ENCODE peak calls at places on chromosomes 11 and 22, in ten cellular contexts. V is fibroblast of lung, R is tibial nerve, F is neuronal stem cell, N is heart right ventricle, I is GM23338, X is mammary epithelial cell, D is colonic mucosa, Q is iPS DF 6.9, A is esophagus squamous epithelium. T is an unnamed sample. For H3K4me1, the result is how much of the 10 kb centered on the place peaks cover.

GRCh38 chr11:64060861-64061444 is 25.2 kb downstream of the FLRT1 start:
- DNase-seq in R (no peak), D (peak), I (peak), X (no peak), F (peak), V (peak), A (no peak), N (peak), Q (no peak), T (no peak)

GRCh38 chr11:72140661-72141060 is 5.1 kb downstream of the FOLR3 start:
- DNase-seq in V (no peak), X (no peak), F (no peak), N (no peak), D (no peak), I (no peak), Q (no peak), R (no peak), A (no peak), T (no peak)

GRCh38 chr11:13358871-13359270 is 81.3 kb downstream of the BMAL1 start:
- DNase-seq in I (no peak), R (no peak), N (no peak), F (no peak), V (peak), A (no peak), Q (no peak), X (no peak), D (no peak), T (no peak)

GRCh38 chr11:120499088-120499487 is 12.5 kb upstream of the GRIK4 start:
- DNase-seq in V (no peak), D (no peak), R (no peak), F (no peak), N (no peak), I (no peak), X (no peak), Q (no peak), A (no peak), T (no peak)

GRCh38 chr22:45441158-45441557 is 27.7 kb downstream of the RIBC2 start:
- DNase-seq in I (peak), R (peak), V (peak), N (peak), Q (no peak), A (no peak), X (peak), D (peak), F (peak), T (peak)

GRCh38 chr11:74923125-74923524 is 25.8 kb downstream of the XRRA1 start:
- DNase-seq in R (no peak), Q (no peak), X (no peak), D (no peak), V (no peak), I (no peak), A (no peak), F (no peak), N (no peak), T (no peak)

GRCh38 chr22:28899199-28899853 is 16.0 kb downstream of the ZNRF3 start:
- DNase-seq in A (no peak), D (no peak), N (no peak), F (no peak), V (peak), I (no peak), X (peak), Q (no peak), R (no peak), T (no peak)

GRCh38 chr11:10452211-10452767 is 2.8 kb upstream of the AMPD3 start:
- DNase-seq in X (no peak), N (no peak), D (peak), R (no peak), A (no peak), F (no peak), Q (no peak), I (no peak), V (no peak), T (no peak)

GRCh38 chr22:31102441-31103081 is 4.8 kb downstream of the SELENOM start:
- DNase-seq in V (peak), I (no peak), R (peak), F (no peak), D (peak), Q (no peak), A (no peak), X (peak), N (peak), T (no peak)

GRCh38 chr11:114163830-114164401 is 104.4 kb downstream of the ZBTB16 start:
- DNase-seq in I (no peak), F (no peak), D (no peak), N (no peak), X (no peak), Q (no peak), V (no peak), A (no peak), R (peak), T (no peak)

GRCh38 chr22:23090079-23090835 is 19.9 kb downstream of the GNAZ start:
- DNase-seq in F (no peak), X (no peak), R (no peak), N (no peak), V (no peak), A (no peak), I (no peak), D (no peak), Q (no peak), T (no peak)

GRCh38 chr11:75851203-75851602 is 36.2 kb downstream of the UVRAG start:
- DNase-seq in V (no peak), F (no peak), Q (no peak), X (no peak), R (no peak), D (no peak), I (no peak), N (no peak), A (no peak), T (no peak)

GRCh38 chr11:68423481-68423880 is 37.1 kb upstream of the PPP6R3 start:
- DNase-seq in D (no peak), A (no peak), X (no peak), V (no peak), Q (no peak), I (no peak), R (no peak), N (no peak), F (no peak), T (no peak)

GRCh38 chr11:6365659-6366058 is 24.6 kb upstream of the SMPD1 start:
- DNase-seq in F (no peak), R (no peak), I (no peak), V (no peak), D (peak), Q (no peak), X (no peak), N (no peak), A (no peak), T (no peak)

GRCh38 chr11:118437736-118438125 is 1.4 kb downstream of the KMT2A start:
- DNase-seq in X (peak), D (peak), R (peak), I (peak), F (peak), Q (no peak), N (peak), A (no peak), V (peak), T (peak)
- H3K4me1 ChIP-seq in X (under half), D (under half), R (under half), I (under half), F (under half), Q (under half), N (half or more), A (under half), V (under half), T (under half)

GRCh38 chr11:127059286-127060200 is 59.0 kb upstream of the KIRREL3 start:
- DNase-seq in X (no peak), R (no peak), D (no peak), N (no peak), Q (no peak), V (peak), F (no peak), A (no peak), I (no peak), T (no peak)

GRCh38 chr11:127054153-127054552 is 53.6 kb upstream of the KIRREL3 start:
- DNase-seq in R (no peak), V (no peak), A (no peak), F (no peak), D (no peak), N (no peak), I (no peak), X (no peak), Q (no peak), T (no peak)

GRCh38 chr11:127058524-127058923 is 58.0 kb upstream of the KIRREL3 start:
- DNase-seq in Q (no peak), D (no peak), R (no peak), N (no peak), A (no peak), X (no peak), F (no peak), V (no peak), I (no peak), T (no peak)

GRCh38 chr11:127055240-127055639 is 54.7 kb upstream of the KIRREL3 start:
- DNase-seq in F (no peak), I (no peak), D (no peak), N (no peak), A (no peak), V (no peak), R (no peak), X (no peak), Q (no peak), T (no peak)

GRCh38 chr11:127056338-127056971 is 55.9 kb upstream of the KIRREL3 start:
- DNase-seq in D (peak), X (peak), F (no peak), I (no peak), A (no peak), V (no peak), N (no peak), Q (no peak), R (no peak), T (no peak)
- H3K4me1 ChIP-seq in D (under half), X (under half), F (under half), I (under half), A (under half), V (under half), N (under half), Q (under half), R (under half), T (under half)

GRCh38 chr11:96228472-96228871 is 114.5 kb downstream of the MAML2 start:
- DNase-seq in A (no peak), F (no peak), V (peak), D (peak), N (peak), Q (no peak), X (peak), I (no peak), R (peak), T (peak)

GRCh38 chr11:96229354-96229973 is 113.5 kb downstream of the MAML2 start:
- DNase-seq in A (no peak), I (no peak), Q (no peak), X (no peak), N (no peak), F (no peak), D (no peak), R (no peak), V (no peak), T (no peak)

GRCh38 chr11:96228911-96229310 is 114.1 kb downstream of the MAML2 start:
- DNase-seq in I (no peak), D (no peak), V (peak), N (no peak), R (no peak), A (no peak), F (no peak), X (no peak), Q (no peak), T (no peak)

GRCh38 chr11:96230686-96231085 is 112.3 kb downstream of the MAML2 start:
- DNase-seq in X (no peak), F (no peak), R (no peak), D (no peak), V (no peak), A (no peak), I (no peak), Q (no peak), N (no peak), T (no peak)

GRCh38 chr11:96227244-96227643 is 115.8 kb downstream of the MAML2 start:
- DNase-seq in N (no peak), F (no peak), D (no peak), A (no peak), X (no peak), Q (no peak), I (no peak), V (no peak), R (no peak), T (no peak)
- H3K4me1 ChIP-seq in N (under half), F (under half), D (under half), A (under half), X (under half), Q (under half), I (under half), V (under half), R (under half), T (under half)

GRCh38 chr11:70126494-70126893 is 48.4 kb downstream of the ANO1 start:
- DNase-seq in A (no peak), R (no peak), N (no peak), D (no peak), X (peak), V (no peak), I (no peak), F (no peak), Q (no peak), T (no peak)
- H3K4me1 ChIP-seq in A (under half), R (under half), N (under half), D (under half), X (half or more), V (under half), I (under half), F (under half), Q (under half), T (under half)

GRCh38 chr22:42301742-42302102 is 31.3 kb upstream of the TCF20 start:
- DNase-seq in Q (no peak), F (no peak), N (no peak), A (no peak), I (no peak), X (no peak), V (no peak), R (no peak), D (no peak), T (no peak)

GRCh38 chr22:42299586-42300285 is 29.3 kb upstream of the TCF20 start:
- DNase-seq in A (no peak), D (no peak), X (no peak), F (no peak), N (peak), I (peak), Q (no peak), R (peak), V (no peak), T (peak)

GRCh38 chr22:42300286-42301071 is 30.0 kb upstream of the TCF20 start:
- DNase-seq in F (no peak), I (no peak), D (no peak), X (peak), A (no peak), Q (no peak), V (no peak), N (no peak), R (no peak), T (no peak)

GRCh38 chr22:42303304-42304020 is 33.0 kb upstream of the TCF20 start:
- DNase-seq in I (peak), R (no peak), D (peak), V (no peak), N (no peak), X (no peak), A (no peak), Q (no peak), F (no peak), T (no peak)

DNA sequence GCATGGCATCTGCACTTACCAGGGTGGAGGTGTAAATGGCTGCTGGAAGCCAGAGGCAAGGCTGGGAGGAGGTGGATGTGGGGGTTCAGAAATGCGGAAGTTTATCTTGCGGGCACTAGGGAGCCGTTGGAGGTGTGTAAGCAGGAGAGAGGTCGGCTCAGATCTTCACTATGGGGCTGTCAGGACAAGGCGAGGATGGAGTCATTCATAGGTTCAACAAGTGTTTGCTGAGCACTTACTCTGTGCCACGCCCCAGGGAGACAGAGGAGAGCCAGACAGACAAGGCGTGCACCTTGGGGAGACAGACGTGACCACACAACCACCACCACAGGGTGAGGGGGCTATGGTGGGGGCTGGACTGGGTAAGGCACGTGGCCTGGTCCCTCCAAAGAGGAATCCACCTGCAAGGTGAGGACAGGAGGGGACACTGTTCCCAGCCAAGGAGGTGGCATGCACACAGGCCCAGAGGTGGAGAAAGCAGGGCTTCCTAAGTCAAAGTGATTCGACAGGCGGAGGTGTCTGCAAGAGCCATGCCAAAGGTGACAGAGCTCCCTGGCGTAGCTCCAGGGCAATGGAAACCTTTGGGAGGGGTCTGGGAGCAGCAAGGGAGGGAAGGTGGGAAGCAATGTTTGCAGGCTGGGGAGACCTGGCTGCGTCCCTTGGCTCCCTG is 30.8 kb upstream of the TCF20 start:
- DNase-seq in X (no peak), R (no peak), Q (no peak), F (no peak), A (no peak), I (no peak), N (no peak), D (peak), V (no peak), T (no peak)
- H3K4me1 ChIP-seq in X (under half), R (under half), Q (under half), F (under half), A (under half), I (under half), N (under half), D (under half), V (under half), T (under half)

GRCh38 chr22:32411388-32411787 is 659 bp downstream of the RTCB start:
- DNase-seq in R (no peak), X (peak), F (no peak), A (no peak), V (peak), I (peak), Q (no peak), N (no peak), D (peak), T (no peak)

GRCh38 chr22:32411829-32412592 is at the start of gene RTCB:
- DNase-seq in Q (peak), N (peak), F (peak), I (peak), X (peak), V (peak), R (peak), A (peak), D (peak), T (peak)

GRCh38 chr22:32407936-32408335 is 4.1 kb downstream of the RTCB start:
- DNase-seq in I (no peak), A (no peak), Q (no peak), F (no peak), N (no peak), R (no peak), D (no peak), V (no peak), X (no peak), T (no peak)

GRCh38 chr22:32409977-32410376 is 2.1 kb downstream of the RTCB start:
- DNase-seq in I (no peak), X (no peak), R (no peak), F (no peak), N (no peak), A (no peak), Q (no peak), D (peak), V (no peak), T (no peak)

GRCh38 chr22:32410459-32410858 is 1.6 kb downstream of the RTCB start:
- DNase-seq in F (no peak), R (no peak), N (no peak), A (no peak), X (peak), I (no peak), Q (no peak), V (no peak), D (no peak), T (no peak)
- H3K4me1 ChIP-seq in F (under half), R (under half), N (under half), A (under half), X (under half), I (under half), Q (under half), V (under half), D (under half), T (under half)

GRCh38 chr11:46733234-46733633 is 14.2 kb downstream of the F2 start:
- DNase-seq in F (no peak), D (no peak), X (no peak), V (no peak), N (no peak), Q (no peak), A (no peak), I (no peak), R (no peak), T (no peak)

GRCh38 chr11:46737699-46738098 is 18.7 kb downstream of the F2 start:
- DNase-seq in V (no peak), Q (no peak), A (no peak), R (no peak), D (no peak), N (no peak), F (no peak), I (no peak), X (no peak), T (no peak)

GRCh38 chr11:46736615-46737014 is 17.6 kb downstream of the F2 start:
- DNase-seq in N (no peak), Q (no peak), F (no peak), X (no peak), V (no peak), A (no peak), I (no peak), R (no peak), D (no peak), T (no peak)

GRCh38 chr11:46738887-46739286 is 19.9 kb downstream of the F2 start:
- DNase-seq in N (no peak), X (no peak), F (no peak), A (no peak), V (no peak), I (peak), Q (no peak), D (no peak), R (no peak), T (no peak)

DNA sequence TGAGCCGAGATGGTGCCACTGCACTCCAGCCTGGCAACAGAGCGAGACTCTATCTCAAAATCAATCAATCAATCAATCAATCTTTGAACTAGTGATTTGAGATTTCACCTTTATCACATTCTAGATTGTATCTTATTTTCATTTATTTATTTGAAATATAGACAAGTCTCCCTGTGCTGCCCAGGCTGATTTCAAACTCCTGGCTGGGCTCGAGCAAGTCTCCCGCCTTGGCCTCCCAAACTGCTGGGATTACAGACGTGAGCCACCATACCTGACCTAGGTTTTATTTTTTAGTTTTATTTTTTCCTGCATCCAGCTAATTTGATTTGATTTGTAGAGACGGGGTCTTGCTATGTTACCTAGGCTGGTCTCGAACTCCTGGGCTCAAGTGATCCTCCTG is 17.1 kb downstream of the F2 start:
- DNase-seq in D (no peak), F (no peak), N (no peak), R (no peak), I (no peak), Q (no peak), V (no peak), X (no peak), A (no peak), T (no peak)
- H3K4me1 ChIP-seq in D (under half), F (under half), N (under half), R (under half), I (under half), Q (under half), V (under half), X (under half), A (under half), T (under half)

GRCh38 chr11:90525962-90526361 is 303.1 kb upstream of the CHORDC1 start:
- DNase-seq in D (no peak), V (no peak), F (no peak), X (no peak), A (no peak), N (no peak), R (no peak), I (no peak), Q (no peak), T (no peak)
- H3K4me1 ChIP-seq in D (under half), V (under half), F (under half), X (under half), A (under half), N (under half), R (under half), I (under half), Q (under half), T (under half)

DNA sequence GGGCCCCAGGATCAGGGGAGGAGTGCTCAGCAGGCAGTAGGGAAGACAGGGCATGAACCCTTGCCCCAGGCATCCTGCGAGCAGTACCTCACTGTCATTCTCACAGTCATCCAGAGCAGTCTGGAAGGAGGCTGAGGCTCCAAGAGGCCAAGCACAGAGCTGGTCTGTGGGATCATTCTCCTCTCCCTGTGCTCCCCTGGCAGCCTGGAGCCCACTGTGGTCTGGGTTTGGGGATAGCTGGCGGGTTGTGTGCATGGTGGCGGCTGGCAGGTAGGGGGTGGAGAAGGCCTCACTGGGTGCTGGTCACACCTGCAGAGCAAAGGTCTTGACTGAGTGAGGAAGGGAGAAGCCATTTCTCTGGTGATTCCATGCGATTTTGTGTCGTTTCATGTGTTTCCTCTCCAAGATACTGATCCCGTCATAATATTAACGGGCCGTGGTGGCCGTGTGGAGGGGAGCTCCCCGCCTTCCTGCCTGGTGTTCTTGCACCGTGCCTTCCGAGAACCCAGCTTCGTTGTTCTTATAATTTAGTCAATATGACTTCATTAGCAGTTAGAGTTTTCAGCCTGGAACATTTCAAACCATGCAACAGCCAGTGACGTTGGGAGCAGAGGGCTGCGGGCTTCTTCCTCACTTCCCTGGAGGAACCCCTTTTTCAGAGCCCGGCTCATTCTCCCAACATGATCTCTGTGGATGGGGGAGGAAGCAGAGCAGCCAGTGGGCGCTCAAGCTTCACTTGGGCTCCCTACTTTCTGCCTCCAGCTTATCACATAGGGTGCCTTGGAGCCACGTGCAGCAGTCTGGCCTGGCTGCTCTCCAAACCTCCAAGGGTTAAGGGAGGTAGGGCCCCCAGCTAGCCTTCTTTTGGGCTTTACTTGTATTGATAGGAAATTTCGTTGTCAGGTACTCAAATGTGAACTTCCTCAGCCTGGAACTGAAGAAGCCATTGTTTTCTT is 20.8 kb upstream of the ADORA2A start:
- DNase-seq in N (no peak), I (no peak), V (no peak), D (no peak), R (no peak), Q (no peak), X (no peak), A (no peak), F (no peak), T (no peak)
- H3K4me1 ChIP-seq in N (half or more), I (under half), V (under half), D (under half), R (under half), Q (under half), X (under half), A (under half), F (under half), T (under half)

T was measured in SJCRH30.